ENCODE peak calls at places on chromosomes 6 and 20, in six cellular contexts. F is left lung; Z is CD8-positive, alpha-beta T cell; U is lung; X is HFFc6; V is Calu3. L is an unnamed sample.

GRCh38 chr20:48066256-48066655 is 281.0 kb upstream of the SULF2 start:
- DNase-seq in U (no peak), X (no peak), V (no peak), Z (no peak), F (no peak), L (no peak)

GRCh38 chr20:11401988-11402387 is 515.7 kb upstream of the BTBD3 start:
- DNase-seq in V (no peak), Z (no peak), U (no peak), F (no peak), X (no peak), L (no peak)

GRCh38 chr20:45833883-45834796 is 541 bp downstream of the SNX21 start:
- DNase-seq in F (peak; percentile 74), X (no peak), Z (peak; percentile 32), U (peak; percentile 63), V (peak; percentile 83), L (no peak)

GRCh38 chr20:48719598-48720255 is 108.1 kb downstream of the PREX1 start:
- DNase-seq in Z (no peak), X (no peak), U (no peak), V (no peak), F (peak; percentile 19), L (no peak)

GRCh38 chr20:31757254-31757653 is 18.2 kb downstream of the TPX2 start:
- DNase-seq in U (no peak), F (no peak), X (no peak), Z (no peak), V (no peak), L (no peak)

GRCh38 chr20:16760431-16761304 is 12.5 kb downstream of the OTOR start:
- DNase-seq in U (no peak), F (peak; percentile 51), V (peak; percentile 10), X (no peak), Z (no peak), L (no peak)

GRCh38 chr6:38110407-38111025 is 291.0 kb downstream of the ZFAND3 start:
- DNase-seq in Z (no peak), U (no peak), V (no peak), F (no peak), X (no peak), L (no peak)

GRCh38 chr6:39236742-39237141 is 7.5 kb upstream of the KCNK5 start:
- DNase-seq in Z (no peak), U (no peak), F (no peak), V (no peak), X (no peak), L (no peak)

GRCh38 chr6:61953881-61954280 is 332.1 kb downstream of the KHDRBS2 start:
- DNase-seq in F (no peak), Z (no peak), X (no peak), V (no peak), U (no peak), L (no peak)

GRCh38 chr6:137116807-137117206 is 56.6 kb downstream of the IL22RA2 start:
- DNase-seq in V (no peak), Z (no peak), U (no peak), X (no peak), F (no peak), L (no peak)

GRCh38 chr20:63968136-63968927 is 1.4 kb downstream of the ZNF512B start:
- DNase-seq in V (no peak), F (no peak), U (no peak), X (no peak), Z (no peak), L (no peak)

GRCh38 chr6:79246891-79247290 is 12.4 kb upstream of the HMGN3 start:
- DNase-seq in X (no peak), Z (no peak), U (no peak), F (no peak), V (no peak), L (no peak)

GRCh38 chr6:35663001-35663400 is 25.7 kb downstream of the FKBP5 start:
- DNase-seq in F (no peak), X (no peak), U (no peak), V (no peak), Z (no peak), L (no peak)

GRCh38 chr20:42656130-42656529 is 533.6 kb downstream of the PTPRT start:
- DNase-seq in V (no peak), Z (no peak), X (no peak), F (no peak), U (no peak), L (no peak)

GRCh38 chr20:25310268-25310920 is 62.5 kb downstream of the PYGB start:
- DNase-seq in F (peak; percentile 76), X (peak; percentile 98), Z (peak; percentile 13), V (peak; percentile 35), U (peak; percentile 48), L (no peak)

GRCh38 chr6:25601797-25602679 is 50.0 kb upstream of the SCGN start:
- DNase-seq in V (no peak), X (peak; percentile 40), Z (no peak), U (no peak), F (no peak), L (no peak)

GRCh38 chr20:49986049-49986448 is 3.3 kb downstream of the SNAI1 start:
- DNase-seq in V (no peak), F (no peak), Z (no peak), U (no peak), X (no peak), L (no peak)

GRCh38 chr20:56899495-56899894 is 270.4 kb downstream of the TFAP2C start:
- DNase-seq in F (no peak), U (no peak), V (no peak), Z (no peak), X (no peak), L (no peak)

GRCh38 chr6:121297699-121298098 is 36.6 kb downstream of the TBC1D32 start:
- DNase-seq in Z (no peak), X (no peak), U (no peak), V (no peak), F (no peak), L (no peak)

GRCh38 chr6:108677357-108677756 is 116.6 kb downstream of the FOXO3 start:
- DNase-seq in X (no peak), V (no peak), Z (no peak), U (no peak), F (no peak), L (no peak)

DNA sequence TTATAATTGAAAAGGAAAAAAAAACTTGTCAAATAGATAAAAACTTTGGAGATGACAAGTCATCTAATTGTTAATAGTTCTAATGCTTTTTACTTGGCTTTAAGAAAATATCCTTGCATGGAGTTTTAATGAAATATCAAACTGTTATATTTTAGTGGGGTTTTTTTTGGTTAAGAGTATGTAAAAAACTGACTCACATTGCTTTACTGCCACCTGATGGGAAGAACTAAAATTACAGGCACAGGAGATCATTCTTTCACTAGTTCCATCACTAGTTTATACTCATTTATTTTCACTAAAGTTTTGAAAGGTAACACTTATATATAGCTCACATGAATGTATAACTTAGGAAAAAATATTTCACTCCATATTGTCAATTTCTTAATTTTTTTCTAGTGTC is 309.1 kb downstream of the LMBRD1 start:
- DNase-seq in X (no peak), F (no peak), U (no peak), V (no peak), Z (no peak), L (no peak)
- TF ChIP-seq CTCF in X (peak; percentile 55), F (no peak), U (no peak), V (peak; percentile 30), Z (no peak), L (no peak)

DNA sequence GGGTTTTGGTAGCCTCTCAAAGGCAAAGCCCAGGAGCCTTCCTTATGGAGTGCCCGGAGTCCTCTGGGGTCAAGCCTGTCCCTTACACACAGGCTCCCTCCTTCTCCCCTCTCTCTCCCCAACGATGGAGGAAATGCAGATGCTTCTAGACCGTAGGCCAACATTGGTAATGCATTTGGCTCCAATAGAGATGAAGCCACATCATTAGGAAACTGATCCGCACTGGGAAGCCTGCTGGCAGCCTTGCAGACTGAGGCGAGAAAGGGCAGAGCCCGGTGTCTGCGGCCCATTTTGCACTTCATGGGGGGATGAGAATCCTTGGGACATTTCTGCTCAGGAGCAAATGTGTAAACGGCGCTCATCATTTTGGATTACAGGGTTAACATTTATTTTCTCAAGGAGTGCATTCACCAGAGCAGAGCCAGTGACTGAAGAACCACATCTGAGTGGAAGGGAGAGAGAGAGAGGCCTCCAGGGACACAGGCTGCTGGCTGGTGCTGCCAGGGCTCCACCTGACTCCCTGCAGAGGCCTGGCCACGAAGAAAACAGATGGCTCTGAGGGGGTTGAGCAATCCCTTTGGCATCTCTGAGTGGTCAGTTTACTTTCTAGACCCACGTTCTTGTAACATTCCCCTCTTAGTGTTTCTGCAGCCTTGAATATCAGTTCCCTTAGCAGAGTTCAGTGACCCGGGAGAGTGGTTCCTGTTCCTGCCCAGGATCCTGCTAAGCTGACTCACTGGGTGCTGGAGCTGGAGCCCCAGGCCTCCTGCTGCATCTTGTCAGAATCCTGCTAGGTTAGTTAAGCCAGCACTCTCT is 4.4 kb upstream of the CST3 start:
- DNase-seq in V (no peak), Z (no peak), F (no peak), U (no peak), X (peak; percentile 68), L (no peak)
- TF ChIP-seq CTCF in V (no peak), Z (no peak), F (no peak), U (no peak), X (no peak), L (no peak)

DNA sequence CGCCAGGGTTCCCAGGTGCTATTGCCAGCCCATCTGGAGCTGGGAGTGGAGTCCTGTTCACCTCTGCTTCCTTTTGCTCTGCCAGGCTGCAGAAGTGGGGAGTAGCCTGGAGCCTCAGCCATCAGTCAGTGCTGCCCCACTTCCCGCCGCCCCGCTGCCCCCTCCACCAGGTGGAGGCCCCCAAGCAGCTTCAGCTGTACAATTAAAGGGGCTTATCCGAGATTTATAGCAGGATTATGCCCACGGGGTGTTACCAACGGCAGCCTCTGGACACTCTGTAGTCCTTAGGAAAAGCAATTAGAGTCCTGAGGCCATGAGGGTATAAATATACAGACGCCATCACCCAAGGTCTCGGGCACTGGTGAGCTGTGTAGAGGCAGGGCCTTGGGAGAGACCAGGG is 55.4 kb downstream of the GRM4 start:
- DNase-seq in U (no peak), Z (no peak), V (no peak), X (no peak), F (no peak), L (no peak)
- TF ChIP-seq CTCF in U (no peak), Z (no peak), V (no peak), X (no peak), F (no peak), L (no peak)

GRCh38 chr6:13120483-13121482 is 207.6 kb downstream of the TBC1D7 start:
- DNase-seq in U (no peak), Z (no peak), V (no peak), X (no peak), F (no peak), L (no peak)
- TF ChIP-seq CTCF in U (no peak), Z (no peak), V (no peak), X (no peak), F (no peak), L (no peak)

DNA sequence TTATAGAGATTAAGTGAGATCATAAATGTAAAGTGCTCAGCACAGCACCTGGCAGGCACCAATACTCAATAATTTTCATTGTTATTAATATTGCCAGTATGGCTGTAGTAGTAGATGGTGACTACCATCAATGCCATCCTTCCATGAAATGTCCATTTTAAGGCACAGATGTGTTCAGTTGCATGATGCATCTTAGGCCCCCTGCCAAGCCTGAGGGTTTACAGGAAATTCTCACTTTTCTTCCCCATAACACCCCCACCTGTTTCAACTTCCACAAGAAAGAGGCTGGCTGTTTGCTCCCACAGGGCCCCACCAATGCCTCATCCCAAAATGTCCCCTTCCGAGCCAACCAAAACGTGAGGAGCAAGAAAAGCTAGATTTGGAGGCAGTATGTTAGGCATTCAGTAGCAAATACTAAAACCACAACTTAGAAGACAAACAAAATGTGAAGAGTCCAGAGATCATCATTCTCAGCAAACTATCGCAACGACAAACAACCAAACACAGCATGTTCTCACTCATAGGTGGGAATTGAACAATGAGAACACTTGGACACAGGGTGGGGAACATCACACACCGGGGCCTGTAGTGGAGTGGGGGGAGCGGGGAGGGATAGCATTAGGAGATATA is 110.6 kb upstream of the NHSL1 start:
- DNase-seq in Z (no peak), V (no peak), U (no peak), X (no peak), F (no peak), L (no peak)
- TF ChIP-seq CTCF in Z (no peak), V (no peak), U (no peak), X (no peak), F (no peak), L (no peak)